ENCODE peak calls at places on chromosome 1, in four cellular contexts. B is effector memory CD8-positive, alpha-beta T cell; Z is aorta; R is NCI-H1092. V is an unnamed sample.

GRCh38 chr1:202046227-202046626 is 35.8 kb downstream of the ELF3 start:
- DNase-seq in B (no peak), Z (no peak), R (peak; percentile 27), V (peak; percentile 93)

GRCh38 chr1:188386161-188386560 is 1557.4 kb downstream of the PLA2G4A start:
- DNase-seq in B (no peak), Z (no peak), R (no peak), V (no peak)

GRCh38 chr1:77624102-77624501 is 58.4 kb downstream of the ZZZ3 start:
- DNase-seq in B (no peak), Z (no peak), R (no peak), V (no peak)

GRCh38 chr1:59332983-59333382 is 36.1 kb downstream of the FGGY start:
- DNase-seq in B (no peak), Z (no peak), R (no peak), V (no peak)

GRCh38 chr1:181383695-181384094 is 99.6 kb upstream of the CACNA1E start:
- DNase-seq in B (no peak), Z (no peak), R (no peak), V (no peak)

GRCh38 chr1:210123924-210124589 is 108.5 kb upstream of the SERTAD4 start:
- DNase-seq in B (no peak), Z (no peak), R (peak; percentile 13), V (no peak)

GRCh38 chr1:187838335-187839293 is 1009.9 kb downstream of the PLA2G4A start:
- DNase-seq in B (no peak), Z (no peak), R (no peak), V (no peak)

GRCh38 chr1:6412896-6413295 is 6.8 kb downstream of the HES2 start:
- DNase-seq in B (no peak), Z (no peak), R (no peak), V (no peak)

GRCh38 chr1:229309684-229310083 is 33.2 kb downstream of the CCSAP start:
- DNase-seq in B (no peak), Z (no peak), R (no peak), V (no peak)

GRCh38 chr1:43847882-43848281 is 85.7 kb upstream of the ARTN start:
- DNase-seq in B (no peak), Z (no peak), R (no peak), V (no peak)

GRCh38 chr1:156667610-156667967 is 9.6 kb downstream of the NES start:
- DNase-seq in B (no peak), Z (no peak), R (no peak), V (no peak)

GRCh38 chr1:195580988-195581387 is 1027.3 kb downstream of the KCNT2 start:
- DNase-seq in B (no peak), Z (no peak), R (no peak), V (no peak)

GRCh38 chr1:43636006-43636641 is 13.8 kb upstream of the KDM4A start:
- DNase-seq in B (no peak), Z (no peak), R (no peak), V (no peak)

GRCh38 chr1:98405581-98406059 is 255.9 kb upstream of the SNX7 start:
- DNase-seq in B (no peak), Z (no peak), R (no peak), V (no peak)

GRCh38 chr1:56397811-56398231 is 181.5 kb downstream of the PLPP3 start:
- DNase-seq in B (no peak), Z (no peak), R (no peak), V (no peak)

GRCh38 chr1:172245788-172246187 is 174.7 kb upstream of the C1orf105 start:
- DNase-seq in B (no peak), Z (no peak), R (no peak), V (no peak)

GRCh38 chr1:240074422-240074821 is 17.3 kb upstream of the FMN2 start:
- DNase-seq in B (no peak), Z (no peak), R (no peak), V (no peak)

GRCh38 chr1:54425152-54425584 is 19.0 kb upstream of the SSBP3 start:
- DNase-seq in B (no peak), Z (peak; percentile 27), R (no peak), V (peak; percentile 34)